ENCODE peak calls at places on chromosome 9, in four cellular contexts. H is CD4-positive, alpha-beta memory T cell; O is lower lobe of right lung; A is IMR-90. T is an unnamed sample. For H3K4me1 and H3K9me3, the result is how much of the 10 kb centered on the place peaks cover.

GRCh38 chr9:34310205-34310604 is 18.9 kb downstream of the KIF24 start:
- DNase-seq in O (no peak), A (peak), H (no peak), T (no peak)

GRCh38 chr9:134418354-134418753 is 92.1 kb downstream of the RXRA start:
- DNase-seq in O (no peak), H (no peak), A (no peak), T (no peak)

GRCh38 chr9:20683351-20684034 is 566 bp upstream of the FOCAD start:
- DNase-seq in O (peak), H (peak), A (peak), T (no peak)

GRCh38 chr9:112750111-112750766 is at the start of gene SNX30:
- DNase-seq in A (peak), H (peak), O (peak), T (peak)

GRCh38 chr9:98897745-98898144 is 46.0 kb upstream of the COL15A1 start:
- DNase-seq in A (peak), O (no peak), H (no peak), T (no peak)

GRCh38 chr9:4238522-4238921 is 61.3 kb downstream of the GLIS3 start:
- DNase-seq in O (no peak), H (no peak), A (peak), T (no peak)

GRCh38 chr9:21415492-21416267 is 6.8 kb downstream of the IFNA8 start:
- DNase-seq in O (no peak), H (no peak), A (no peak), T (no peak)

GRCh38 chr9:4839470-4839912 is 46.7 kb downstream of the RCL1 start:
- DNase-seq in O (no peak), H (no peak), A (peak), T (no peak)

GRCh38 chr9:110892689-110893088 is 145.6 kb downstream of the LPAR1 start:
- DNase-seq in H (no peak), A (no peak), O (no peak), T (no peak)

GRCh38 chr9:96048116-96048953 is 172.8 kb downstream of the ERCC6L2 start:
- DNase-seq in O (no peak), A (no peak), H (no peak), T (no peak)

GRCh38 chr9:108889649-108890067 is 27.6 kb downstream of the ACTL7A start:
- DNase-seq in O (no peak), H (no peak), A (peak), T (no peak)

GRCh38 chr9:99726758-99727157 is 94.9 kb upstream of the NR4A3 start:
- DNase-seq in H (no peak), A (no peak), O (no peak), T (no peak)

GRCh38 chr9:137807721-137808703 is 69.6 kb upstream of the CACNA1B start:
- DNase-seq in A (no peak), H (no peak), O (no peak), T (peak)

GRCh38 chr9:73565026-73565425 is 413.4 kb downstream of the ANXA1 start:
- DNase-seq in A (no peak), H (no peak), O (no peak), T (no peak)

GRCh38 chr9:130197888-130198287 is 25.7 kb downstream of the NCS1 start:
- DNase-seq in A (no peak), H (peak), O (no peak), T (peak)

GRCh38 chr9:79572891-79573696 is 1.3 kb downstream of the TLE4 start:
- DNase-seq in O (peak), H (peak), A (no peak), T (peak)

GRCh38 chr9:93302586-93303257 is 118.8 kb downstream of the WNK2 start:
- DNase-seq in A (peak), O (peak), H (peak), T (peak)

GRCh38 chr9:114836769-114837168 is 30.9 kb upstream of the TNFSF15 start:
- DNase-seq in O (no peak), A (no peak), H (no peak), T (no peak)

GRCh38 chr9:106287108-106287631 is 575.8 kb upstream of the ZNF462 start:
- DNase-seq in H (no peak), O (no peak), A (no peak), T (no peak)

GRCh38 chr9:95224371-95225015 is 93.0 kb downstream of the FANCC start:
- DNase-seq in O (no peak), A (peak), H (no peak), T (no peak)

GRCh38 chr9:81724242-81724889 is 35.0 kb upstream of the TLE1 start:
- DNase-seq in O (no peak), A (peak), H (no peak), T (peak)

GRCh38 chr9:5188060-5188707 is 2.7 kb upstream of the INSL6 start:
- DNase-seq in O (no peak), A (no peak), H (no peak), T (no peak)

GRCh38 chr9:80841888-80842287 is 847.5 kb downstream of the TLE1 start:
- DNase-seq in O (no peak), H (no peak), A (no peak), T (no peak)

GRCh38 chr9:84218322-84218721 is 122.2 kb downstream of the SLC28A3 start:
- DNase-seq in A (no peak), O (no peak), H (no peak), T (no peak)

GRCh38 chr9:97411789-97412627 is at the start of gene TDRD7:
- DNase-seq in H (peak), O (peak), A (peak), T (peak)

GRCh38 chr9:115524467-115525059 is 406.6 kb upstream of the TNC start:
- DNase-seq in H (no peak), O (no peak), A (peak), T (no peak)

GRCh38 chr9:7169717-7170348 is 412.1 kb downstream of the KDM4C start:
- DNase-seq in A (peak), H (no peak), O (no peak), T (no peak)

GRCh38 chr9:134716067-134716466 is 74.5 kb downstream of the COL5A1 start:
- DNase-seq in A (peak), H (no peak), O (no peak), T (no peak)

GRCh38 chr9:126234681-126235349 is 91.8 kb upstream of the MVB12B start:
- DNase-seq in H (no peak), A (no peak), O (no peak), T (no peak)

GRCh38 chr9:28212979-28213378 is 639.7 kb upstream of the C9orf72 start:
- DNase-seq in H (no peak), O (no peak), A (peak), T (no peak)

GRCh38 chr9:107975426-107976010 is 485.9 kb upstream of the KLF4 start:
- DNase-seq in H (no peak), O (no peak), A (no peak), T (no peak)

GRCh38 chr9:124295097-124295794 is 37.5 kb downstream of the NEK6 start:
- DNase-seq in A (no peak), H (no peak), O (no peak), T (no peak)
- H3K4me3 ChIP-seq in A (no peak), H (no peak), O (no peak), T (no peak)

GRCh38 chr9:132516911-132517310 is 65.5 kb upstream of the BARHL1 start:
- DNase-seq in O (no peak), H (no peak), A (no peak), T (no peak)

GRCh38 chr9:132518151-132518550 is 64.3 kb upstream of the BARHL1 start:
- DNase-seq in O (peak), A (no peak), H (no peak), T (no peak)

GRCh38 chr9:132520612-132521011 is 61.8 kb upstream of the BARHL1 start:
- DNase-seq in O (no peak), A (no peak), H (no peak), T (no peak)

GRCh38 chr9:132518626-132519025 is 63.8 kb upstream of the BARHL1 start:
- DNase-seq in O (peak), A (no peak), H (no peak), T (no peak)

GRCh38 chr9:132519033-132519432 is 63.4 kb upstream of the BARHL1 start:
- DNase-seq in A (no peak), O (no peak), H (no peak), T (peak)
- H3K4me1 ChIP-seq in A (under half), O (under half), H (under half), T (under half)

DNA sequence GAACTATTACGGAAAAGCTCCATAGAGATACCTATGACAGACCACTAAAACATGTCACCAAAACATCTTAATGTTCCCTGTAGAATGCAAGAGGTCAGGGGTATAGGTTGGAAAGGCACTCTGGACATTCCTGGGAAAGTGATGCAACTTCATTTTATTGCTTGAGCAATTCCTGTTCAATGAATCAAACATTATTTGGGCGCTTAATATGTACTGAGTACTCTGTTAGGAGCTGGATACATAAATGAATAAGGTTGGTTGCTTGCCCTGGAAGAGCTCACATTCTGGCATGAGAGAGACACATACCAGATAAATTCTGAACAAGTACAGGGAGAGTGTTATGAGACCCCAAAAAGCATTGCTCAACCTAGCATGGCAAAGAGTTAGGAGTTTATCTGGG is 408.9 kb upstream of the DMAC1 start:
- DNase-seq in H (no peak), A (no peak), O (no peak), T (no peak)
- H3K9me3 ChIP-seq in H (under half), A (under half), O (under half), T (under half)

DNA sequence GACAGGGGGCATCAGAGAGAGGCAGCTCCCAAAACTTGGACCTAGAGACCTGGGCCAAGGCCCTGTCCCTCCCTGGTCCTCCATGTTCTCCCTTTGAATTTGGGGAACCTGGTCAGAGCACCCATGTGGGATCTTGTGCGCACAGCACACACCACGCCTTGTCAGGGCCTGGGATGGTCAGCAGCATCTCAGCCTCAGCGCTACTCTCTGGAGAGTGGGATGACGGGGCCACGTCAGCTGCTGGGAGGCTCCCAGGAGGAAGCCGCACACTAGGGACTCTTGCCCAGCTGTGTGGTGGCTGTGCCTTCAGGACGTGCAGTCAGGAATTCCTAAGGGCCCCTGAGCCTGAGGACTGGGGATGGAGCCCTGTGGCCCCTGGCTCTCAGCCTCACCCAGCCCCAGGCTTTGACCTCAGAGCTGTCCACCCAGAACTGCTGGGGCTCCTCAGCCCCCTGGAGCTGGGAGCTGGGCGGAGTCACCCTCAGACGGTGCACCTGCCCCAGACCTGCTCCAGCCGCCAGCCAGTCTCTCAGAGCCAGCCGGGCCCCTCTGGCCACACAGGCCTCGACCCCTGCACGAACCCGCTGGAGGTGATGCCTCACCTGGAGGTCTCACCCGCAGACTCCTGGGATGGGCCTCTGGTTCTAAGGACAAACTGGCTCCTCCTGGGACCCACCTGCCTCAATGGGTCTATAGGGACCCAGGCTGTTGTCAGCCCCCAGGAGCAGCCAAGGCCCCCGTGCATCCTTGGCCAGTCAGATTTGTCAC is 38.3 kb upstream of the EGFL7 start:
- DNase-seq in O (no peak), A (no peak), H (peak), T (peak)
- H3K4me3 ChIP-seq in O (no peak), A (no peak), H (no peak), T (no peak)

DNA sequence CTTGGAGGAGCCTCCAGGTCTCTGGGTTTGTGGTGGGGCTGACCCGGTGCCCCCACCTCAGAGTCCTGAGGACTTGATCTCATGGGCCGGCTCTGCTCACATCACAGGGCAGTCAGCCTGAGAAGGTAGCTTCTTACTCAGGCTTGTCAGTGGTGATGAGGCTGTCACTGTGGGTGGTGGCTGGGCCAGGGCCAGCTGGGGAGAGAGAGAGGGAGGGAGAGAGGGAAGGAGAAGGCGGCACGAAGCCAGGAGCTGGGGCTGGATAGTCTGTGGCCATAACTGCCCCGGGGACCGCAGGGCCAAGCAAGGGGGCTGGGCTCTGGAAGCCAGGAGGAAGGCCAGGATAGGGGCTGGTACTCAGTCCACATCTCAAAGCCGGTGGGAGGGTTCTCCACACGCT is 6.5 kb downstream of the NTNG2 start:
- DNase-seq in A (peak), H (no peak), O (no peak), T (no peak)
- H3K4me1 ChIP-seq in A (under half), H (under half), O (under half), T (under half)

DNA sequence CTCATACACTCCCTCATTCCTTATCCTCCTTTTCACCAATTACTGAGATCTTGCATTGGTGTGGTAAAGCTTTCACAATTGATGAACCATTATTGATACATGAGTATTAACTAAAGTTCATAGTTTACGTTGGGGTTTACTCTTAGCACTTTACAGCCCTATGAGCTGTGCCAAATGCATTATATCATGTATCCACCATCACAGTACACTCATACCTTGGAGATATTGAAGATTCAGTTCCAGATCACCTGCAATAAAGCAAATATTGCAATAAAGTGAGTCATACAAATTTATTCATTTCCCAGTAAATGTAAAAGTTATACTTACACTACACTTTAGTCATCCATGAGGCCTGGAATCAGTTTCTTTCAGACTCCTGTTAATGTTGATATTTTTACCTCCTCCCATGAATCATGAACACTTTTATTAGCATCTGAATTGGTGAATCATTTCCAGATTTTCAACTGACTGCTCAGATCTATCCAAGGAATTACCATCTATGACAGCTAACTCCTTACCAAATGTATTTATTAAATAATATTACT is 546.6 kb upstream of the PTPRD start:
- DNase-seq in H (no peak), A (no peak), O (no peak), T (no peak)
- H3K9me3 ChIP-seq in H (under half), A (under half), O (under half), T (under half)

GRCh38 chr9:15295761-15296405 is 11.1 kb downstream of the TTC39B start:
- DNase-seq in H (peak), O (no peak), A (peak), T (no peak)
- H3K4me3 ChIP-seq in H (peak), O (peak), A (peak), T (peak)

GRCh38 chr9:127565231-127565630 is 46.8 kb upstream of the STXBP1 start:
- DNase-seq in A (no peak), O (no peak), H (no peak), T (no peak)

GRCh38 chr9:127561491-127562270 is 50.4 kb upstream of the STXBP1 start:
- DNase-seq in H (no peak), A (peak), O (peak), T (peak)

GRCh38 chr9:127563579-127563978 is 48.5 kb upstream of the STXBP1 start:
- DNase-seq in H (no peak), O (no peak), A (no peak), T (no peak)

GRCh38 chr9:127562841-127563523 is 49.1 kb upstream of the STXBP1 start:
- DNase-seq in A (peak), O (peak), H (no peak), T (no peak)

DNA sequence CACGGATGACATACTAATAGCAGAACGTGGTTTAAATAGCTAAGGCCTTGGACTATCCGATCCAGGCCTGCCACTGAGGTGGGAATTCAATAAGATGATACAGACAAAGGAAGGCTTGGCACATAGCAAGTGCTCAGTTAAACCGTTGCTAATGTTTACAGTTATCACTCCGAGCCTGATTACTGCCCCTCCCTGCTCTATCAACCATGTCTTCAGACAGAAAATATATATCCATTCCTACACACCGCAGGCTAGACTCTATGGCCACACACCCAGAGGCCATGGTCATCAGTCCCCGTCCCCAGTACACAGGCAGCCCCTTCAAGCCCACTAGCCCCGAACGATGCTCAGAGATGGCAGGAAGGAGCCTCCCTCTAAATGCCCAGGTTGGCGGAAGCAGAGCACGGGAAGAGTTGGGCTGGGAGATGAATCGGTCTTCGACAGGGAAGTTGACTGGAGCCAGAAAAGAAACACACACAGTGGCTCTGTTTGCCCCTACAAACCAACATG is 49.8 kb upstream of the STXBP1 start:
- DNase-seq in O (no peak), H (no peak), A (no peak), T (no peak)
- H3K4me1 ChIP-seq in O (half or more), H (half or more), A (half or more), T (under half)